ENCODE peak calls at places on chromosomes 4 and X, in four cellular contexts. One of them, this sample, is unnamed. For H3K9me3, the result is how much of the 10 kb centered on the place peaks cover.

GRCh38 chrX:103919336-103919682 is 43.1 kb upstream of the TMSB15B start:
- DNase-seq in left lung: no peak
- DNase-seq in A549: peak
- DNase-seq in psoas muscle: no peak
- DNase-seq in this sample: no peak

GRCh38 chrX:19889582-19890342 is 2.4 kb upstream of the SH3KBP1 start:
- DNase-seq in left lung: no peak
- DNase-seq in A549: peak
- DNase-seq in psoas muscle: no peak
- DNase-seq in this sample: no peak

GRCh38 chr4:140947507-140947906 is 185.8 kb downstream of the RNF150 start:
- DNase-seq in left lung: no peak
- DNase-seq in A549: peak
- DNase-seq in psoas muscle: peak
- DNase-seq in this sample: no peak

GRCh38 chr4:80875642-80876041 is 154.9 kb upstream of the BMP3 start:
- DNase-seq in left lung: no peak
- DNase-seq in A549: no peak
- DNase-seq in psoas muscle: no peak
- DNase-seq in this sample: no peak

GRCh38 chrX:149841929-149842328 is 39.1 kb upstream of the MAGEA8 start:
- DNase-seq in left lung: no peak
- DNase-seq in A549: no peak
- DNase-seq in psoas muscle: no peak
- DNase-seq in this sample: no peak

GRCh38 chrX:110938977-110939732 is 143.5 kb upstream of the CHRDL1 start:
- DNase-seq in left lung: no peak
- DNase-seq in A549: no peak
- DNase-seq in psoas muscle: no peak
- DNase-seq in this sample: no peak

GRCh38 chr4:57374866-57375595 is 264.8 kb upstream of the IGFBP7 start:
- DNase-seq in left lung: no peak
- DNase-seq in A549: no peak
- DNase-seq in psoas muscle: no peak
- DNase-seq in this sample: no peak

GRCh38 chrX:16839852-16840460 is 30.2 kb downstream of the RBBP7 start:
- DNase-seq in left lung: no peak
- DNase-seq in A549: no peak
- DNase-seq in psoas muscle: peak
- DNase-seq in this sample: no peak

GRCh38 chrX:107700317-107700774 is 72.0 kb downstream of the PRPS1 start:
- DNase-seq in left lung: no peak
- DNase-seq in A549: no peak
- DNase-seq in psoas muscle: no peak
- DNase-seq in this sample: peak

GRCh38 chr4:128553665-128554515 is 255.6 kb upstream of the JADE1 start:
- DNase-seq in left lung: no peak
- DNase-seq in A549: no peak
- DNase-seq in psoas muscle: no peak
- DNase-seq in this sample: no peak

GRCh38 chr4:94962484-94962883 is 204.7 kb downstream of the BMPR1B start:
- DNase-seq in left lung: no peak
- DNase-seq in A549: no peak
- DNase-seq in psoas muscle: no peak
- DNase-seq in this sample: no peak

GRCh38 chr4:61872983-61873382 is 672.9 kb downstream of the ADGRL3 start:
- DNase-seq in left lung: no peak
- DNase-seq in A549: no peak
- DNase-seq in psoas muscle: no peak
- DNase-seq in this sample: no peak

GRCh38 chrX:96683997-96684338 is 674 bp upstream of the DIAPH2 start:
- DNase-seq in left lung: no peak
- DNase-seq in A549: no peak
- DNase-seq in psoas muscle: no peak
- DNase-seq in this sample: no peak

GRCh38 chr4:149914521-149915115 is 99.0 kb upstream of the IQCM start:
- DNase-seq in left lung: no peak
- DNase-seq in A549: peak
- DNase-seq in psoas muscle: no peak
- DNase-seq in this sample: no peak

GRCh38 chr4:144104509-144105130 is 35.9 kb downstream of the GYPA start:
- DNase-seq in left lung: no peak
- DNase-seq in A549: no peak
- DNase-seq in psoas muscle: no peak
- DNase-seq in this sample: no peak

GRCh38 chrX:53249387-53250042 is 24.5 kb upstream of the KDM5C start:
- DNase-seq in left lung: no peak
- DNase-seq in A549: no peak
- DNase-seq in psoas muscle: no peak
- DNase-seq in this sample: no peak

GRCh38 chr4:122423246-122423645 is 33.3 kb downstream of the IL2 start:
- DNase-seq in left lung: no peak
- DNase-seq in A549: no peak
- DNase-seq in psoas muscle: no peak
- DNase-seq in this sample: no peak

GRCh38 chr4:73816814-73817213 is 19.7 kb upstream of the CXCL6 start:
- DNase-seq in left lung: no peak
- DNase-seq in A549: no peak
- DNase-seq in psoas muscle: no peak
- DNase-seq in this sample: peak

GRCh38 chr4:25103423-25103822 is 56.8 kb downstream of the SEPSECS start:
- DNase-seq in left lung: no peak
- DNase-seq in A549: no peak
- DNase-seq in psoas muscle: peak
- DNase-seq in this sample: peak

GRCh38 chrX:11465648-11466411 is 172.6 kb downstream of the AMELX start:
- DNase-seq in left lung: no peak
- DNase-seq in A549: no peak
- DNase-seq in psoas muscle: no peak
- DNase-seq in this sample: no peak

GRCh38 chrX:96889726-96890125 is 6.0 kb downstream of the RPA4 start:
- DNase-seq in left lung: no peak
- DNase-seq in A549: no peak
- DNase-seq in psoas muscle: no peak
- DNase-seq in this sample: no peak

GRCh38 chr4:212438-213174 is 88.3 kb downstream of the ZNF718 start:
- DNase-seq in left lung: peak
- DNase-seq in A549: no peak
- DNase-seq in psoas muscle: peak
- DNase-seq in this sample: peak
- H3K9me3 ChIP-seq in left lung: half or more
- H3K9me3 ChIP-seq in A549: under half
- H3K9me3 ChIP-seq in psoas muscle: under half
- H3K9me3 ChIP-seq in this sample: under half

GRCh38 chr4:89296871-89297270 is 10.7 kb downstream of the GPRIN3 start:
- DNase-seq in left lung: no peak
- DNase-seq in A549: no peak
- DNase-seq in psoas muscle: no peak
- DNase-seq in this sample: no peak

GRCh38 chr4:89296399-89296798 is 11.2 kb downstream of the GPRIN3 start:
- DNase-seq in left lung: no peak
- DNase-seq in A549: no peak
- DNase-seq in psoas muscle: no peak
- DNase-seq in this sample: no peak

GRCh38 chr4:89293299-89293698 is 14.3 kb downstream of the GPRIN3 start:
- DNase-seq in left lung: no peak
- DNase-seq in A549: no peak
- DNase-seq in psoas muscle: no peak
- DNase-seq in this sample: no peak

GRCh38 chr4:89294583-89295244 is 12.9 kb downstream of the GPRIN3 start:
- DNase-seq in left lung: no peak
- DNase-seq in A549: no peak
- DNase-seq in psoas muscle: no peak
- DNase-seq in this sample: no peak

GRCh38 chr4:89295415-89295927 is 12.1 kb downstream of the GPRIN3 start:
- DNase-seq in left lung: no peak
- DNase-seq in A549: no peak
- DNase-seq in psoas muscle: no peak
- DNase-seq in this sample: no peak
- H3K9me3 ChIP-seq in left lung: under half
- H3K9me3 ChIP-seq in A549: under half
- H3K9me3 ChIP-seq in psoas muscle: under half
- H3K9me3 ChIP-seq in this sample: under half

DNA sequence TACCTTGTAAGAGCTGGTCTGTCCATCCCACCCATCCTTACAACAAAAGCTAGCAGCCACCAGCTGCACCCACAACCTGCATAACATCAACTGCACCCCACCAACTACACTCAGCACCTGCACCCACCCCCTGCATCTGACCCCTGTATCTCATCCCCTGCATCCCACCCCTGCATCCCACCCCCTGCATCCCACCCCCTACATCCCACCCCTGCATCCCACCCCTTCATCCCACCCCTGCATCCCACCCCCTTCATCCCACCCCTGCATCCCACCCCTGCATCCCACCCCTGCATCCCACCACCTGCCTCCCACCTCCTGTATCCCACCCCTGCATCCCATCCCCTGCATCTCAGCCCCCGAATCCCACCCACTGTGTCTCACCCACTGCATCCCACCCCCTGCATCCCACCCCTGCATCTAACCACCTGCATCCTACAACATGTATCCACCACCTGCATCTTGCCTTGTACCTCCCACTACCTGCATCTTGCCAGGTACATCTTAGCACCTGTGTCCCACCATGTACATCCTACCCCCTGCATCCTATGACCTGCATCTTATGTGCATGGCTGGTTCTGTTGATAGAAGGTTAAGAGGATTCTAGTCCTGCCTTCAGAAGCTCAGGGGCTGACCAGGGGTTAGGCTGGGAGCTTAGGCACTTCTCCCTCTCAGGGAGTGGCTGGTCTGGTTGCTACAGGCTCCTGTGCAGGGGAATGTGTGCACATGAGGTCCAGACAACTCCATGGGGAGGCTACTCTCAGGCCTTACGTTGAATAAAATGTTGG is 9.4 kb downstream of the TMEM271 start:
- DNase-seq in left lung: no peak
- DNase-seq in A549: peak
- DNase-seq in psoas muscle: no peak
- DNase-seq in this sample: no peak
- H3K9me3 ChIP-seq in left lung: under half
- H3K9me3 ChIP-seq in A549: under half
- H3K9me3 ChIP-seq in psoas muscle: under half
- H3K9me3 ChIP-seq in this sample: under half

GRCh38 chr4:649293-649625 is 23.9 kb downstream of the PDE6B start:
- DNase-seq in left lung: no peak
- DNase-seq in A549: no peak
- DNase-seq in psoas muscle: no peak
- DNase-seq in this sample: no peak

GRCh38 chr4:649751-650310 is 24.2 kb downstream of the ATP5ME start:
- DNase-seq in left lung: peak
- DNase-seq in A549: no peak
- DNase-seq in psoas muscle: no peak
- DNase-seq in this sample: no peak

GRCh38 chr4:648579-649292 is 23.4 kb downstream of the PDE6B start:
- DNase-seq in left lung: peak
- DNase-seq in A549: no peak
- DNase-seq in psoas muscle: no peak
- DNase-seq in this sample: peak

GRCh38 chr4:647481-647880 is 22.1 kb downstream of the PDE6B start:
- DNase-seq in left lung: peak
- DNase-seq in A549: no peak
- DNase-seq in psoas muscle: no peak
- DNase-seq in this sample: no peak

DNA sequence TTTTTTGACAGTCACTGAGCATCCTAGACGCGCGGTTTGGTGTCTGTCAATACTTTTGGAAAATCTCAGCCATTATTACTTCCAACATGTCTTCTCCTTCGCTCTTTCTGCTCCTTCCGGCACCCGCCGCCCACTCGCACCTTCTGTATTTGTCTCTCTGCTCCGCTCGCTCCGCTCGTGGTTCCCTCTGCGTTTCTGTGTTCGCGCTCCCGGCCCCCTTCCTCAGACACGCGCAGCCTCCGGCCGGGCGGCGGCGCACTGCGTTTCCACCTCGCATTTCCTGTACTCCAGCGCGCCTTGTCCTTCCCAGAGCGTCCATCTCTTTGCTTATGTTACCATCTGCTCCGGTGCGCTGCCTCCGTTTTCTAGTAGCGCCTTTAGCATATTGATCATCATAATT is 21.1 kb downstream of the PDE6B start:
- DNase-seq in left lung: peak
- DNase-seq in A549: no peak
- DNase-seq in psoas muscle: no peak
- DNase-seq in this sample: peak
- H3K9me3 ChIP-seq in left lung: under half
- H3K9me3 ChIP-seq in A549: under half
- H3K9me3 ChIP-seq in psoas muscle: under half
- H3K9me3 ChIP-seq in this sample: under half

GRCh38 chrX:44973420-44973932 is 100.5 kb downstream of the KDM6A start:
- DNase-seq in left lung: no peak
- DNase-seq in A549: no peak
- DNase-seq in psoas muscle: no peak
- DNase-seq in this sample: no peak

GRCh38 chrX:44978976-44979375 is 106.0 kb downstream of the KDM6A start:
- DNase-seq in left lung: no peak
- DNase-seq in A549: no peak
- DNase-seq in psoas muscle: no peak
- DNase-seq in this sample: no peak

GRCh38 chrX:44974462-44974861 is 101.5 kb downstream of the KDM6A start:
- DNase-seq in left lung: no peak
- DNase-seq in A549: peak
- DNase-seq in psoas muscle: no peak
- DNase-seq in this sample: no peak

GRCh38 chrX:44972132-44972531 is 99.1 kb downstream of the KDM6A start:
- DNase-seq in left lung: no peak
- DNase-seq in A549: no peak
- DNase-seq in psoas muscle: no peak
- DNase-seq in this sample: no peak

GRCh38 chrX:44975666-44976263 is 102.8 kb downstream of the KDM6A start:
- DNase-seq in left lung: no peak
- DNase-seq in A549: no peak
- DNase-seq in psoas muscle: no peak
- DNase-seq in this sample: no peak
- H3K9me3 ChIP-seq in left lung: under half
- H3K9me3 ChIP-seq in A549: under half
- H3K9me3 ChIP-seq in psoas muscle: under half
- H3K9me3 ChIP-seq in this sample: under half

GRCh38 chr4:71944956-71945355 is 86.8 kb upstream of the NPFFR2 start:
- DNase-seq in left lung: no peak
- DNase-seq in A549: no peak
- DNase-seq in psoas muscle: no peak
- DNase-seq in this sample: no peak
- H3K9me3 ChIP-seq in left lung: under half
- H3K9me3 ChIP-seq in A549: under half
- H3K9me3 ChIP-seq in psoas muscle: under half
- H3K9me3 ChIP-seq in this sample: under half

GRCh38 chr4:59409647-59410046 is 1790.5 kb upstream of the ADGRL3 start:
- DNase-seq in left lung: no peak
- DNase-seq in A549: no peak
- DNase-seq in psoas muscle: no peak
- DNase-seq in this sample: no peak

DNA sequence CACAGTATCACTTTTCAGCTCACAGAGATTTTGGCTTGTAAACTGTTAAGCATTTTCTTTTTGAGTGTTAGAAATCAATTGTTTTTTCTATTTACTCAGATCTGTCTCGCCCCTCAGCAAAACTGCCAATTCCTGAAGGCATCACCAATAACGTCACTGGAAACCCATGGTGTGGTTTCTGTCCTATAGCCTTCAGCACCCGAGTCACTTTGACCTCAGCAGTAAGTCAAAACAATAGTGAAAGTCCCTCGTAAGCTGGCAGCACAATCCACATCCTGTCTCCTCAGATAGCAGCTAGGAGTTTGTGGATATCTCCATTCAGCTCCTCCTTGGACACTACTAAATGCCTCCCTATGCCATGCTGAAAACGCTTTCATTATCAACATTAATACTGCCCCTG is 1787.4 kb upstream of the ADGRL3 start:
- DNase-seq in left lung: no peak
- DNase-seq in A549: no peak
- DNase-seq in psoas muscle: no peak
- DNase-seq in this sample: peak
- H3K9me3 ChIP-seq in left lung: under half
- H3K9me3 ChIP-seq in A549: under half
- H3K9me3 ChIP-seq in psoas muscle: under half
- H3K9me3 ChIP-seq in this sample: under half

This sample was measured in right cardiac atrium.